ENCODE peak calls at places on chromosome 20, in four cellular contexts. Y is thoracic aorta; C is CD4-positive, alpha-beta T cell; H is lower leg skin. W is an unnamed sample.

GRCh38 chr20:6819599-6819998 is 52.1 kb downstream of the BMP2 start:
- DNase-seq in Y (no peak), C (no peak), H (no peak), W (no peak)

GRCh38 chr20:47133809-47134456 is 222.6 kb downstream of the ZMYND8 start:
- DNase-seq in Y (no peak), C (no peak), H (no peak), W (no peak)

GRCh38 chr20:59363094-59363493 is 62.7 kb downstream of the EDN3 start:
- DNase-seq in Y (no peak), C (no peak), H (no peak), W (no peak)

GRCh38 chr20:11753155-11753554 is 164.5 kb upstream of the BTBD3 start:
- DNase-seq in Y (no peak), C (no peak), H (no peak), W (no peak)

GRCh38 chr20:6575912-6576391 is 191.5 kb upstream of the BMP2 start:
- DNase-seq in Y (no peak), C (no peak), H (no peak), W (no peak)

GRCh38 chr20:884983-885952 is 30.9 kb downstream of the ANGPT4 start:
- DNase-seq in Y (no peak), C (no peak), H (peak; percentile 81), W (no peak)

GRCh38 chr20:22576733-22577514 is 7.4 kb downstream of the FOXA2 start:
- DNase-seq in Y (no peak), C (no peak), H (no peak), W (no peak)

GRCh38 chr20:5919634-5920544 is 30.4 kb downstream of the TRMT6 start:
- DNase-seq in Y (no peak), C (no peak), H (no peak), W (no peak)

GRCh38 chr20:25867776-25868649 is 171.4 kb upstream of the ZNF337 start:
- DNase-seq in Y (no peak), C (peak; percentile 73), H (no peak), W (no peak)

GRCh38 chr20:49179368-49180277 is 8.5 kb downstream of the STAU1 start:
- DNase-seq in Y (no peak), C (no peak), H (no peak), W (no peak)

GRCh38 chr20:19433371-19434316 is 221.2 kb downstream of the SLC24A3 start:
- DNase-seq in Y (no peak), C (no peak), H (no peak), W (no peak)

GRCh38 chr20:17795449-17796095 is 95.8 kb downstream of the BANF2 start:
- DNase-seq in Y (no peak), C (no peak), H (no peak), W (no peak)

GRCh38 chr20:22523499-22524392 is 60.6 kb downstream of the FOXA2 start:
- DNase-seq in Y (no peak), C (no peak), H (no peak), W (no peak)

GRCh38 chr20:31719644-31720485 is 2.8 kb downstream of the BCL2L1 start:
- DNase-seq in Y (no peak), C (no peak), H (no peak), W (no peak)

GRCh38 chr20:31718952-31719643 is 3.6 kb downstream of the BCL2L1 start:
- DNase-seq in Y (no peak), C (no peak), H (no peak), W (no peak)

GRCh38 chr20:31721408-31722332 is 998 bp downstream of the BCL2L1 start:
- DNase-seq in Y (no peak), C (no peak), H (peak; percentile 89), W (no peak)

GRCh38 chr20:31722388-31723281 is at the start of gene BCL2L1:
- DNase-seq in Y (peak; percentile 58), C (peak; percentile 62), H (peak; percentile 97), W (no peak)

GRCh38 chr20:31720486-31721407 is 1.9 kb downstream of the BCL2L1 start:
- DNase-seq in Y (no peak), C (no peak), H (no peak), W (no peak)
- TF ChIP-seq CTCF in Y (no peak), C (no peak), H (no peak), W (peak; percentile 21)

DNA sequence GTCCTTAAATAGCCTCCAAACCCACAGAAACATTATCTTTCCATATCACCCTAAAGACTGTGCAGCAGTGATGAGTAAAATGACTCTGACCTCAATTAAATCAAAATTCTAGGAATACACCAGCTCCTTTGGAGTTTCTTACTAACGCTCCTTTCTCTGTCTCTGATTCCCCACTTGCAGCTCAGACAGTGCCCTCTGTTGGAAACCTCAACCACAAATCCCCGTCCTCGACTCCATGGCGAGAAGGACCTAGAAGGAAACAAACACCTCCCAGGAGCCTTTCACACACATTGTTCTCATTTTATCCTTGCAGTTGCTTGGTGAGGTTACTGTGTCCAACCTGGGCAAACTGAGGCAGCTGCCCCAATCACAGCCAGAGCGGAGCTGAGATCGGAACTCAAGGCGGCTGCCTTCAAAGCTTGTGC is 17.7 kb upstream of the PARD6B start:
- DNase-seq in Y (no peak), C (no peak), H (peak; percentile 62), W (no peak)
- TF ChIP-seq CTCF in Y (peak; percentile 12), C (no peak), H (no peak), W (peak; percentile 32)

GRCh38 chr20:4092136-4092479 is 76.8 kb upstream of the RNF24 start:
- DNase-seq in Y (no peak), C (no peak), H (no peak), W (no peak)
- TF ChIP-seq CTCF in Y (no peak), C (peak; percentile 7), H (no peak), W (no peak)

GRCh38 chr20:57072184-57072583 is 194.3 kb downstream of the BMP7 start:
- DNase-seq in Y (no peak), C (no peak), H (no peak), W (no peak)
- TF ChIP-seq CTCF in Y (no peak), C (no peak), H (no peak), W (no peak)

GRCh38 chr20:48163521-48163920 is 378.2 kb upstream of the SULF2 start:
- DNase-seq in Y (no peak), C (no peak), H (no peak), W (no peak)

GRCh38 chr20:48164034-48164433 is 378.8 kb upstream of the SULF2 start:
- DNase-seq in Y (no peak), C (no peak), H (no peak), W (no peak)

GRCh38 chr20:48164566-48165400 is 379.5 kb upstream of the SULF2 start:
- DNase-seq in Y (no peak), C (no peak), H (no peak), W (no peak)

GRCh38 chr20:48166082-48166835 is 381.0 kb upstream of the SULF2 start:
- DNase-seq in Y (no peak), C (no peak), H (no peak), W (no peak)

DNA sequence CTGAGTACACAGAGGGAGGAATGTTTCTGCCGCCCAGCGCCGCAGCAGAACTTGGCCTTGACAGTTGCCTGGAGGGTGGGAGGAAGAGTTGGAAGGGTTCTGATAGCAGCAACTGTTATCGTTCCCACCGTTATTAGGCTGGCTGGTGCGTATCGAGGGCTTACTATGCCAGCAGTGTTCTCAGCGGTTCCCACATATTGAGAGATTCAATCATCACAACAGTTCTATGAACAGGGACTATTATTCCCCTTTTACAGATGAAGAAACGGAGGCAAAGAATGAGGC is 380.1 kb upstream of the SULF2 start:
- DNase-seq in Y (no peak), C (no peak), H (no peak), W (no peak)
- TF ChIP-seq CTCF in Y (no peak), C (no peak), H (no peak), W (no peak)

DNA sequence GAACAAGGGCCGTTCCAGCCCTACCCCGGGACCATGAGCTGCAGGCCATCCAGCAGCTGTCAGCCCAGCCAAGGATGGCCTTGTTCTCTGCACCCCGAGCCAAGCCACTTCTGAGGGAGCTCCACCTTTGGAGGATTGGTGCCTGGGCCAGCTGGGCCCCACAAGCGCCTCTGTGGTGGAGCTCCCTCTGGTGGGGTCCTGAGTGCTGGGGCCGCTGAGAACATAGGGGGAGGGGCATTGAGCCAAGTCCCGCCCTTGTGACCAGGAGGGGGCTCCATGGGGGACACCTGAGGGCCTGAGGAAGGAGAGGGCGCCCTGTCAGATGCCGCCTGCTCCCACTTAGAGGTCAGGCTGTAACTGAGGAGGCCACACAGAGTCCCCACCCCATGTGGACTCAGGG is 43.2 kb downstream of the YTHDF1 start:
- DNase-seq in Y (no peak), C (no peak), H (no peak), W (no peak)
- TF ChIP-seq CTCF in Y (no peak), C (no peak), H (no peak), W (peak; percentile 19)

GRCh38 chr20:34072778-34073177 is 39.3 kb downstream of the EIF2S2 start:
- DNase-seq in Y (no peak), C (no peak), H (no peak), W (no peak)

GRCh38 chr20:34076952-34077351 is 35.1 kb downstream of the EIF2S2 start:
- DNase-seq in Y (no peak), C (no peak), H (no peak), W (no peak)

GRCh38 chr20:34074101-34074760 is 37.8 kb downstream of the EIF2S2 start:
- DNase-seq in Y (no peak), C (no peak), H (no peak), W (peak; percentile 72)

GRCh38 chr20:34078540-34078939 is 33.5 kb downstream of the EIF2S2 start:
- DNase-seq in Y (no peak), C (no peak), H (no peak), W (no peak)

DNA sequence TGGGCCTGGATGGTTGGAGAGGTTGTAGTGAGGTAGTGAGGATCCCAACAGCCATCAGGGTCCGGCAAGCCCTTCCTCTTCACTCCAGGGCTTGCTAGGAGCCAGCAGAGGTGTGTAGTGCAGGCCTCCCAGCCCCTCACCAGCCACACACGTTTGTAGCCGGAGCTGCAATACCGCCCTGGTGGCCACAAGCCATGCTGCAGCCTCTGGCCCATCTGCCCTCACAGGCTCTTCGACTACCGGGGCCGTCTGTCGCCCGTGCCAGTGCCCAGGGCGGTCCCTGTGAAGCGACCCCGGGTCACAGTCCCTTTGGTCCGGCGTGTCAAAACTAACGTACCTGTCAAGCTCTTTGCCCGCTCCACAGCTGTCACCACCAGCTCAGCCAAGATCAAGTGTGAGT is 36.4 kb downstream of the EIF2S2 start:
- DNase-seq in Y (no peak), C (no peak), H (no peak), W (no peak)
- TF ChIP-seq CTCF in Y (peak; percentile 14), C (no peak), H (no peak), W (no peak)

GRCh38 chr20:38651154-38651553 is 49.5 kb downstream of the ARHGAP40 start:
- DNase-seq in Y (no peak), C (no peak), H (no peak), W (no peak)
- TF ChIP-seq CTCF in Y (no peak), C (no peak), H (no peak), W (no peak)

W was measured in D721Med.